ENCODE peak calls at places on chromosomes 5 and 9, in five cellular contexts. H, F, O, D and Z are unnamed samples.

GRCh38 chr9:68759981-68760673 is 55.1 kb downstream of the PIP5K1B start:
- DNase-seq in H (no peak), F (no peak), O (no peak), D (no peak), Z (no peak)

GRCh38 chr5:40879163-40879942 is 29.9 kb upstream of the C7 start:
- DNase-seq in H (peak), F (no peak), O (peak), D (peak), Z (no peak)

GRCh38 chr5:122156724-122157325 is 27.5 kb downstream of the ZNF474 start:
- DNase-seq in H (peak), F (no peak), O (peak), D (peak), Z (no peak)

GRCh38 chr9:124520206-124520596 is 13.0 kb upstream of the NR5A1 start:
- DNase-seq in H (no peak), F (no peak), O (peak), D (no peak), Z (no peak)

GRCh38 chr5:68554566-68555279 is 339.2 kb downstream of the PIK3R1 start:
- DNase-seq in H (no peak), F (no peak), O (no peak), D (peak), Z (no peak)

GRCh38 chr5:90519081-90519480 is 10.3 kb downstream of the LYSMD3 start:
- DNase-seq in H (no peak), F (no peak), O (no peak), D (no peak), Z (no peak)

GRCh38 chr5:102664946-102665345 is 90.2 kb upstream of the PAM start:
- DNase-seq in H (no peak), F (no peak), O (no peak), D (peak), Z (no peak)

GRCh38 chr5:1011741-1012315 is 3.2 kb downstream of the NKD2 start:
- DNase-seq in H (no peak), F (no peak), O (no peak), D (no peak), Z (no peak)

GRCh38 chr5:51475628-51476027 is 92.4 kb downstream of the ISL1 start:
- DNase-seq in H (no peak), F (no peak), O (no peak), D (no peak), Z (no peak)

GRCh38 chr9:34578241-34579096 is 11.1 kb downstream of the CNTFR start:
- DNase-seq in H (no peak), F (no peak), O (no peak), D (no peak), Z (no peak)

GRCh38 chr5:10913846-10914245 is 152.8 kb upstream of the DAP start:
- DNase-seq in H (no peak), F (no peak), O (no peak), D (no peak), Z (no peak)

GRCh38 chr5:95555553-95555952 is 652 bp downstream of the ARSK start:
- DNase-seq in H (no peak), F (no peak), O (peak), D (no peak), Z (no peak)

GRCh38 chr5:103014983-103015382 is 105.0 kb downstream of the GIN1 start:
- DNase-seq in H (no peak), F (no peak), O (no peak), D (no peak), Z (no peak)

GRCh38 chr9:122097679-122098315 is 4.7 kb upstream of the TTLL11 start:
- DNase-seq in H (no peak), F (no peak), O (no peak), D (no peak), Z (no peak)

GRCh38 chr5:147417133-147417813 is 92.6 kb downstream of the DPYSL3 start:
- DNase-seq in H (no peak), F (no peak), O (no peak), D (no peak), Z (peak)

GRCh38 chr5:124736814-124737186 is 9.6 kb downstream of the ZNF608 start:
- DNase-seq in H (no peak), F (no peak), O (no peak), D (no peak), Z (no peak)

GRCh38 chr5:168219515-168220410 is 71.7 kb upstream of the WWC1 start:
- DNase-seq in H (peak), F (peak), O (peak), D (peak), Z (no peak)

GRCh38 chr5:151617841-151618710 is 26.9 kb upstream of the FAT2 start:
- DNase-seq in H (no peak), F (no peak), O (no peak), D (no peak), Z (no peak)

GRCh38 chr5:75656311-75657003 is 45.2 kb downstream of the ANKDD1B start:
- DNase-seq in H (peak), F (no peak), O (peak), D (no peak), Z (peak)